ENCODE peak calls at places on chromosome 3, in ten cellular contexts. One of them, this sample, is unnamed.

GRCh38 chr3:21542656-21543379 is 208.2 kb downstream of the ZNF385D start:
- DNase-seq in fibroblast of lung: no peak
- DNase-seq in EL: no peak
- DNase-seq in DMS53: no peak
- DNase-seq in Caki2: no peak
- DNase-seq in SW480: no peak
- DNase-seq in foreskin melanocyte: no peak
- DNase-seq in activated CD4-positive, alpha-beta T cell treated with anti-CD3 and anti-CD28 coated beads, Interleukin-2, amount 10 ng/mL, durations not matched to agents 7 days and 5 days: no peak
- DNase-seq in left ventricle myocardium superior: no peak
- DNase-seq in stimulated activated CD4-positive, alpha-beta T cell treated with anti-CD3 and anti-CD28 coated beads, Interleukin-12 subunit alpha, Interleukin-12 subunit beta, amount 100 ng/mL, for 24 hours: no peak
- DNase-seq in this sample: no peak

GRCh38 chr3:38379201-38379770 is 32.7 kb downstream of the XYLB start:
- DNase-seq in stimulated activated CD4-positive, alpha-beta T cell treated with anti-CD3 and anti-CD28 coated beads, Interleukin-12 subunit alpha, Interleukin-12 subunit beta, amount 100 ng/mL, for 24 hours: no peak
- DNase-seq in DMS53: no peak
- DNase-seq in activated CD4-positive, alpha-beta T cell treated with anti-CD3 and anti-CD28 coated beads, Interleukin-2, amount 10 ng/mL, durations not matched to agents 7 days and 5 days: no peak
- DNase-seq in EL: no peak
- DNase-seq in left ventricle myocardium superior: no peak
- DNase-seq in SW480: no peak
- DNase-seq in Caki2: no peak
- DNase-seq in fibroblast of lung: no peak
- DNase-seq in foreskin melanocyte: no peak
- DNase-seq in this sample: no peak

GRCh38 chr3:105821433-105821832 is 47.4 kb downstream of the CBLB start:
- DNase-seq in Caki2: no peak
- DNase-seq in activated CD4-positive, alpha-beta T cell treated with anti-CD3 and anti-CD28 coated beads, Interleukin-2, amount 10 ng/mL, durations not matched to agents 7 days and 5 days: no peak
- DNase-seq in foreskin melanocyte: no peak
- DNase-seq in EL: no peak
- DNase-seq in stimulated activated CD4-positive, alpha-beta T cell treated with anti-CD3 and anti-CD28 coated beads, Interleukin-12 subunit alpha, Interleukin-12 subunit beta, amount 100 ng/mL, for 24 hours: no peak
- DNase-seq in fibroblast of lung: no peak
- DNase-seq in DMS53: no peak
- DNase-seq in SW480: no peak
- DNase-seq in left ventricle myocardium superior: no peak
- DNase-seq in this sample: no peak

GRCh38 chr3:113166719-113167492 is 44.5 kb upstream of the BOC start:
- DNase-seq in activated CD4-positive, alpha-beta T cell treated with anti-CD3 and anti-CD28 coated beads, Interleukin-2, amount 10 ng/mL, durations not matched to agents 7 days and 5 days: no peak
- DNase-seq in EL: peak; percentile 24
- DNase-seq in left ventricle myocardium superior: peak; percentile 49
- DNase-seq in stimulated activated CD4-positive, alpha-beta T cell treated with anti-CD3 and anti-CD28 coated beads, Interleukin-12 subunit alpha, Interleukin-12 subunit beta, amount 100 ng/mL, for 24 hours: no peak
- DNase-seq in SW480: peak; percentile 54
- DNase-seq in DMS53: no peak
- DNase-seq in foreskin melanocyte: no peak
- DNase-seq in fibroblast of lung: peak; percentile 73
- DNase-seq in Caki2: no peak
- DNase-seq in this sample: no peak

GRCh38 chr3:196064006-196064405 is 17.9 kb downstream of the TFRC start:
- DNase-seq in fibroblast of lung: no peak
- DNase-seq in stimulated activated CD4-positive, alpha-beta T cell treated with anti-CD3 and anti-CD28 coated beads, Interleukin-12 subunit alpha, Interleukin-12 subunit beta, amount 100 ng/mL, for 24 hours: no peak
- DNase-seq in activated CD4-positive, alpha-beta T cell treated with anti-CD3 and anti-CD28 coated beads, Interleukin-2, amount 10 ng/mL, durations not matched to agents 7 days and 5 days: no peak
- DNase-seq in EL: no peak
- DNase-seq in foreskin melanocyte: no peak
- DNase-seq in left ventricle myocardium superior: no peak
- DNase-seq in SW480: no peak
- DNase-seq in Caki2: no peak
- DNase-seq in DMS53: no peak
- DNase-seq in this sample: no peak

GRCh38 chr3:105923151-105923550 is 54.3 kb upstream of the CBLB start:
- DNase-seq in stimulated activated CD4-positive, alpha-beta T cell treated with anti-CD3 and anti-CD28 coated beads, Interleukin-12 subunit alpha, Interleukin-12 subunit beta, amount 100 ng/mL, for 24 hours: no peak
- DNase-seq in Caki2: no peak
- DNase-seq in SW480: no peak
- DNase-seq in fibroblast of lung: no peak
- DNase-seq in EL: no peak
- DNase-seq in left ventricle myocardium superior: no peak
- DNase-seq in foreskin melanocyte: no peak
- DNase-seq in activated CD4-positive, alpha-beta T cell treated with anti-CD3 and anti-CD28 coated beads, Interleukin-2, amount 10 ng/mL, durations not matched to agents 7 days and 5 days: no peak
- DNase-seq in DMS53: no peak
- DNase-seq in this sample: no peak

GRCh38 chr3:34675383-34676120 is 877.1 kb downstream of the PDCD6IP start:
- DNase-seq in foreskin melanocyte: no peak
- DNase-seq in Caki2: peak; percentile 4
- DNase-seq in left ventricle myocardium superior: no peak
- DNase-seq in SW480: no peak
- DNase-seq in stimulated activated CD4-positive, alpha-beta T cell treated with anti-CD3 and anti-CD28 coated beads, Interleukin-12 subunit alpha, Interleukin-12 subunit beta, amount 100 ng/mL, for 24 hours: no peak
- DNase-seq in activated CD4-positive, alpha-beta T cell treated with anti-CD3 and anti-CD28 coated beads, Interleukin-2, amount 10 ng/mL, durations not matched to agents 7 days and 5 days: no peak
- DNase-seq in DMS53: no peak
- DNase-seq in fibroblast of lung: no peak
- DNase-seq in EL: no peak
- DNase-seq in this sample: peak; percentile 4

GRCh38 chr3:85161544-85161943 is 202.8 kb downstream of the CADM2 start:
- DNase-seq in left ventricle myocardium superior: no peak
- DNase-seq in fibroblast of lung: no peak
- DNase-seq in activated CD4-positive, alpha-beta T cell treated with anti-CD3 and anti-CD28 coated beads, Interleukin-2, amount 10 ng/mL, durations not matched to agents 7 days and 5 days: no peak
- DNase-seq in foreskin melanocyte: no peak
- DNase-seq in DMS53: peak; percentile 58
- DNase-seq in EL: no peak
- DNase-seq in stimulated activated CD4-positive, alpha-beta T cell treated with anti-CD3 and anti-CD28 coated beads, Interleukin-12 subunit alpha, Interleukin-12 subunit beta, amount 100 ng/mL, for 24 hours: no peak
- DNase-seq in SW480: peak; percentile 39
- DNase-seq in Caki2: peak; percentile 88
- DNase-seq in this sample: no peak

GRCh38 chr3:100277255-100277800 is 16.5 kb downstream of the TBC1D23 start:
- DNase-seq in SW480: peak; percentile 13
- DNase-seq in DMS53: peak; percentile 81
- DNase-seq in left ventricle myocardium superior: no peak
- DNase-seq in fibroblast of lung: no peak
- DNase-seq in foreskin melanocyte: peak; percentile 11
- DNase-seq in activated CD4-positive, alpha-beta T cell treated with anti-CD3 and anti-CD28 coated beads, Interleukin-2, amount 10 ng/mL, durations not matched to agents 7 days and 5 days: no peak
- DNase-seq in stimulated activated CD4-positive, alpha-beta T cell treated with anti-CD3 and anti-CD28 coated beads, Interleukin-12 subunit alpha, Interleukin-12 subunit beta, amount 100 ng/mL, for 24 hours: no peak
- DNase-seq in Caki2: no peak
- DNase-seq in EL: no peak
- DNase-seq in this sample: no peak

GRCh38 chr3:182413061-182413460 is 380.2 kb upstream of the ATP11B start:
- DNase-seq in SW480: no peak
- DNase-seq in Caki2: no peak
- DNase-seq in left ventricle myocardium superior: no peak
- DNase-seq in EL: no peak
- DNase-seq in foreskin melanocyte: peak; percentile 70
- DNase-seq in fibroblast of lung: no peak
- DNase-seq in stimulated activated CD4-positive, alpha-beta T cell treated with anti-CD3 and anti-CD28 coated beads, Interleukin-12 subunit alpha, Interleukin-12 subunit beta, amount 100 ng/mL, for 24 hours: no peak
- DNase-seq in DMS53: no peak
- DNase-seq in activated CD4-positive, alpha-beta T cell treated with anti-CD3 and anti-CD28 coated beads, Interleukin-2, amount 10 ng/mL, durations not matched to agents 7 days and 5 days: no peak
- DNase-seq in this sample: no peak

GRCh38 chr3:31934018-31934417 is 47.0 kb downstream of the OSBPL10 start:
- DNase-seq in DMS53: no peak
- DNase-seq in EL: no peak
- DNase-seq in fibroblast of lung: no peak
- DNase-seq in stimulated activated CD4-positive, alpha-beta T cell treated with anti-CD3 and anti-CD28 coated beads, Interleukin-12 subunit alpha, Interleukin-12 subunit beta, amount 100 ng/mL, for 24 hours: no peak
- DNase-seq in SW480: no peak
- DNase-seq in foreskin melanocyte: no peak
- DNase-seq in Caki2: no peak
- DNase-seq in left ventricle myocardium superior: no peak
- DNase-seq in activated CD4-positive, alpha-beta T cell treated with anti-CD3 and anti-CD28 coated beads, Interleukin-2, amount 10 ng/mL, durations not matched to agents 7 days and 5 days: peak; percentile 12
- DNase-seq in this sample: no peak

GRCh38 chr3:20147374-20147773 is 38.6 kb downstream of the SGO1 start:
- DNase-seq in SW480: no peak
- DNase-seq in foreskin melanocyte: no peak
- DNase-seq in Caki2: no peak
- DNase-seq in left ventricle myocardium superior: no peak
- DNase-seq in EL: no peak
- DNase-seq in fibroblast of lung: peak; percentile 77
- DNase-seq in stimulated activated CD4-positive, alpha-beta T cell treated with anti-CD3 and anti-CD28 coated beads, Interleukin-12 subunit alpha, Interleukin-12 subunit beta, amount 100 ng/mL, for 24 hours: no peak
- DNase-seq in activated CD4-positive, alpha-beta T cell treated with anti-CD3 and anti-CD28 coated beads, Interleukin-2, amount 10 ng/mL, durations not matched to agents 7 days and 5 days: no peak
- DNase-seq in DMS53: no peak
- DNase-seq in this sample: no peak